ENCODE peak calls at places on chromosome 14, in seven cellular contexts. K is germinal center, M is uterus, E is brain microvascular endothelial cell, R is HEK293T, S is HT1080, B is activated B cell treated with CpG ODN at 0.5 μM for 24 hours. W is an unnamed sample.

GRCh38 chr14:91350813-91351507 is 66.7 kb downstream of the CCDC88C start:
- DNase-seq in E (peak), K (peak), M (no peak), B (no peak), R (no peak), S (peak), W (no peak)

GRCh38 chr14:104800600-104801283 is at the start of gene ZBTB42:
- DNase-seq in M (peak), K (peak), E (peak), S (peak), B (no peak), R (peak), W (peak)

GRCh38 chr14:80278293-80279037 is 67.2 kb upstream of the DIO2 start:
- DNase-seq in K (no peak), M (no peak), E (no peak), R (no peak), S (no peak), B (no peak), W (peak)

GRCh38 chr14:59126714-59127436 is 61.6 kb upstream of the DAAM1 start:
- DNase-seq in R (peak), S (peak), M (peak), K (peak), E (peak), B (no peak), W (peak)

GRCh38 chr14:61476737-61477410 is 155.5 kb downstream of the PRKCH start:
- DNase-seq in E (peak), B (no peak), R (no peak), K (peak), S (peak), M (peak), W (peak)

GRCh38 chr14:78202976-78203375 is 32.8 kb downstream of the NRXN3 start:
- DNase-seq in R (no peak), S (no peak), M (no peak), K (no peak), E (no peak), B (no peak), W (no peak)

GRCh38 chr14:31949709-31950108 is 127.4 kb upstream of the ARHGAP5 start:
- DNase-seq in K (no peak), R (no peak), M (no peak), E (no peak), B (no peak), S (no peak), W (no peak)

GRCh38 chr14:68787235-68787727 is 5.6 kb downstream of the ZFP36L1 start:
- DNase-seq in K (no peak), S (peak), B (no peak), M (peak), E (no peak), R (no peak), W (no peak)

GRCh38 chr14:36661506-36662257 is at the start of gene PAX9:
- DNase-seq in R (peak), S (peak), B (no peak), M (no peak), K (peak), E (peak), W (peak)

GRCh38 chr14:95811813-95812212 is 64.8 kb upstream of the TUNAR start:
- DNase-seq in R (no peak), S (no peak), M (no peak), E (no peak), B (no peak), K (no peak), W (no peak)

GRCh38 chr14:64880382-64881121 is 845 bp upstream of the SPTB start:
- DNase-seq in K (peak), M (peak), E (no peak), B (peak), R (peak), S (peak), W (no peak)

GRCh38 chr14:71758198-71758955 is 173.9 kb upstream of the RGS6 start:
- DNase-seq in S (no peak), E (no peak), M (no peak), B (no peak), K (no peak), R (no peak), W (no peak)

GRCh38 chr14:24179961-24180726 is 8.3 kb downstream of the REC8 start:
- DNase-seq in K (no peak), E (peak), B (no peak), M (peak), S (peak), R (no peak), W (peak)

GRCh38 chr14:91225025-91225424 is 19.5 kb downstream of the GPR68 start:
- DNase-seq in M (no peak), B (no peak), E (no peak), K (no peak), R (no peak), S (no peak), W (no peak)

GRCh38 chr14:105519946-105520698 is 6.3 kb upstream of the TMEM121 start:
- DNase-seq in R (no peak), K (no peak), M (no peak), S (no peak), E (no peak), B (no peak), W (no peak)

GRCh38 chr14:88194531-88194930 is 128.5 kb downstream of the KCNK10 start:
- DNase-seq in S (no peak), R (no peak), M (no peak), K (no peak), E (no peak), B (no peak), W (no peak)